ENCODE peak calls at places on chromosomes 7 and 10, in five cellular contexts. One of them, this sample, is unnamed.

GRCh38 chr7:50953820-50954219 is 171.1 kb upstream of the GRB10 start:
- DNase-seq in thoracic aorta: no peak
- DNase-seq in PC-3: peak
- DNase-seq in spleen: no peak
- DNase-seq in fibroblast of lung: peak
- DNase-seq in this sample: no peak

GRCh38 chr7:3995187-3995586 is 686.9 kb upstream of the FOXK1 start:
- DNase-seq in thoracic aorta: no peak
- DNase-seq in PC-3: no peak
- DNase-seq in spleen: no peak
- DNase-seq in fibroblast of lung: no peak
- DNase-seq in this sample: no peak

GRCh38 chr10:80137031-80137712 is 4.6 kb downstream of the PLAC9 start:
- DNase-seq in thoracic aorta: no peak
- DNase-seq in PC-3: no peak
- DNase-seq in spleen: no peak
- DNase-seq in fibroblast of lung: peak
- DNase-seq in this sample: no peak

GRCh38 chr7:74051629-74052410 is 23.8 kb downstream of the ELN start:
- DNase-seq in thoracic aorta: no peak
- DNase-seq in PC-3: peak
- DNase-seq in spleen: peak
- DNase-seq in fibroblast of lung: peak
- DNase-seq in this sample: peak

GRCh38 chr7:139635521-139636240 is 112.2 kb downstream of the CLEC2L start:
- DNase-seq in thoracic aorta: no peak
- DNase-seq in PC-3: no peak
- DNase-seq in spleen: no peak
- DNase-seq in fibroblast of lung: no peak
- DNase-seq in this sample: no peak

GRCh38 chr10:35348609-35349388 is 12.5 kb downstream of the CCNY start:
- DNase-seq in thoracic aorta: no peak
- DNase-seq in PC-3: no peak
- DNase-seq in spleen: no peak
- DNase-seq in fibroblast of lung: no peak
- DNase-seq in this sample: no peak

GRCh38 chr7:37665352-37666022 is 18.1 kb upstream of the GPR141 start:
- DNase-seq in thoracic aorta: no peak
- DNase-seq in PC-3: no peak
- DNase-seq in spleen: no peak
- DNase-seq in fibroblast of lung: no peak
- DNase-seq in this sample: no peak

GRCh38 chr10:34861293-34862004 is 46.4 kb upstream of the PARD3 start:
- DNase-seq in thoracic aorta: no peak
- DNase-seq in PC-3: peak
- DNase-seq in spleen: no peak
- DNase-seq in fibroblast of lung: peak
- DNase-seq in this sample: no peak

GRCh38 chr7:96219382-96220130 is 102.3 kb downstream of the SLC25A13 start:
- DNase-seq in thoracic aorta: no peak
- DNase-seq in PC-3: peak
- DNase-seq in spleen: no peak
- DNase-seq in fibroblast of lung: peak
- DNase-seq in this sample: no peak

GRCh38 chr10:48981310-48981907 is 41.8 kb upstream of the LRRC18 start:
- DNase-seq in thoracic aorta: no peak
- DNase-seq in PC-3: peak
- DNase-seq in spleen: peak
- DNase-seq in fibroblast of lung: peak
- DNase-seq in this sample: peak

GRCh38 chr7:29606287-29606721 is 42.7 kb downstream of the PRR15 start:
- DNase-seq in thoracic aorta: no peak
- DNase-seq in PC-3: peak
- DNase-seq in spleen: no peak
- DNase-seq in fibroblast of lung: peak
- DNase-seq in this sample: no peak

GRCh38 chr10:51300617-51301350 is 226.5 kb downstream of the PRKG1 start:
- DNase-seq in thoracic aorta: no peak
- DNase-seq in PC-3: no peak
- DNase-seq in spleen: no peak
- DNase-seq in fibroblast of lung: no peak
- DNase-seq in this sample: no peak

GRCh38 chr7:377069-378040 is 87.4 kb downstream of the FOXL3 start:
- DNase-seq in thoracic aorta: no peak
- DNase-seq in PC-3: no peak
- DNase-seq in spleen: peak
- DNase-seq in fibroblast of lung: no peak
- DNase-seq in this sample: peak

GRCh38 chr7:81036041-81036440 is 117.2 kb upstream of the SEMA3C start:
- DNase-seq in thoracic aorta: no peak
- DNase-seq in PC-3: no peak
- DNase-seq in spleen: no peak
- DNase-seq in fibroblast of lung: no peak
- DNase-seq in this sample: no peak

GRCh38 chr10:89242840-89243586 is 8.6 kb downstream of the LIPA start:
- DNase-seq in thoracic aorta: no peak
- DNase-seq in PC-3: no peak
- DNase-seq in spleen: no peak
- DNase-seq in fibroblast of lung: no peak
- DNase-seq in this sample: no peak

GRCh38 chr10:89242340-89242680 is 9.3 kb downstream of the LIPA start:
- DNase-seq in thoracic aorta: no peak
- DNase-seq in PC-3: no peak
- DNase-seq in spleen: no peak
- DNase-seq in fibroblast of lung: no peak
- DNase-seq in this sample: no peak

GRCh38 chr10:89241491-89242339 is 9.9 kb downstream of the LIPA start:
- DNase-seq in thoracic aorta: no peak
- DNase-seq in PC-3: no peak
- DNase-seq in spleen: no peak
- DNase-seq in fibroblast of lung: peak
- DNase-seq in this sample: no peak

GRCh38 chr10:89249066-89249465 is 2.5 kb downstream of the LIPA start:
- DNase-seq in thoracic aorta: no peak
- DNase-seq in PC-3: no peak
- DNase-seq in spleen: no peak
- DNase-seq in fibroblast of lung: no peak
- DNase-seq in this sample: no peak

DNA sequence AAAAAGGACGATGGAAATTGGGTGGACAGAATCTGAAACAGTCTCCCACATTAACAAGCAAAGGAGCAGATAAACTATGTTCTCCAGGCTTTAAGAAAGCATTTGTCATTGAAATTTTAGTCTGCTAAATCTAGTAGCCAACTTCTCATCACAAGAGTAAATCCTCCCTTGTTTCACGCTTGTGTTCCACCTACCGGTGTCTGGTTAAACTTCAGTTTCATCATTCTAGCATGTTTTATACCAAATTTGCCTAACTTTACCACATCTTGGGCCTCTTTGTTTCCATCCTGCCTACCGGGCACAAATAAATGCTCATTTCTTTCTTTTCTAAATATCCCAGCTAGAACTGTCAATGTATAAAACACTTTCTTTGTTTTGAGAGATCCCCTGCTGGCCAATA is 5.8 kb downstream of the LIPA start:
- DNase-seq in thoracic aorta: no peak
- DNase-seq in PC-3: no peak
- DNase-seq in spleen: no peak
- DNase-seq in fibroblast of lung: no peak
- DNase-seq in this sample: no peak
- TF ChIP-seq CTCF in thoracic aorta: no peak
- TF ChIP-seq CTCF in PC-3: no peak
- TF ChIP-seq CTCF in spleen: no peak
- TF ChIP-seq CTCF in fibroblast of lung: no peak
- TF ChIP-seq CTCF in this sample: no peak

GRCh38 chr7:55124989-55125875 is 106.4 kb downstream of the EGFR start:
- DNase-seq in thoracic aorta: no peak
- DNase-seq in PC-3: no peak
- DNase-seq in spleen: no peak
- DNase-seq in fibroblast of lung: peak
- DNase-seq in this sample: no peak
- H3K27ac ChIP-seq in thoracic aorta: no peak
- H3K27ac ChIP-seq in PC-3: no peak
- H3K27ac ChIP-seq in spleen: no peak
- H3K27ac ChIP-seq in fibroblast of lung: peak
- H3K27ac ChIP-seq in this sample: no peak

DNA sequence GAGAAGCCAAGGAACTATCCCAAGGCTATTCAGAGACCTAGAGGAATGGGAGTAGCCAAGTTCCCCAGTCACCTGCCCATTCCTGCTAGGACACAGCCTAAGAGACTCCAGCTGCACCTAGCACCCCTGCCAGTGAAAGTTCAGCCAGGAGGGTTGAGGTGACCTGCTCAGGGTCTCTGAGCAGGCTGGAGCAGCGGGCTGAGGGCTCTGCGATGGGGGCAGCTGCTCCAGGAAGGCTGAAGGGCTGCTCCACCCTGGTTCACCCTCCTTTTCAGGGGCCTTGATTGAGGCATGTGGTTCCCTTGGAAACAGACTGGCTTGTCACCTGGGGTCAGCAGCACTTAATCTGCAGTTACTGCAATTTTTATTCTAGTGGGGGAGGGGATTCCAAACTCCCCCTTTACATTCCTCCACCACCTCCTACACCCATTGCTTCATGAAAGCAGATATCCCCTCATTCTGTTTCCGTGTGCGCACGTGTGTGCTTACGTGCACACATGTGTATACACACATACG is 85.3 kb upstream of the UNC5B start:
- DNase-seq in thoracic aorta: no peak
- DNase-seq in PC-3: no peak
- DNase-seq in spleen: no peak
- DNase-seq in fibroblast of lung: no peak
- DNase-seq in this sample: no peak
- H3K4me3 ChIP-seq in thoracic aorta: no peak
- H3K4me3 ChIP-seq in PC-3: no peak
- H3K4me3 ChIP-seq in spleen: no peak
- H3K4me3 ChIP-seq in fibroblast of lung: no peak
- H3K4me3 ChIP-seq in this sample: no peak

GRCh38 chr7:107980171-107980570 is 22.8 kb downstream of the LAMB1 start:
- DNase-seq in thoracic aorta: no peak
- DNase-seq in PC-3: no peak
- DNase-seq in spleen: no peak
- DNase-seq in fibroblast of lung: no peak
- DNase-seq in this sample: no peak

GRCh38 chr7:107982463-107982862 is 20.5 kb downstream of the LAMB1 start:
- DNase-seq in thoracic aorta: no peak
- DNase-seq in PC-3: no peak
- DNase-seq in spleen: no peak
- DNase-seq in fibroblast of lung: no peak
- DNase-seq in this sample: no peak

GRCh38 chr7:107981466-107981865 is 21.5 kb downstream of the LAMB1 start:
- DNase-seq in thoracic aorta: no peak
- DNase-seq in PC-3: no peak
- DNase-seq in spleen: no peak
- DNase-seq in fibroblast of lung: no peak
- DNase-seq in this sample: no peak

GRCh38 chr7:107980671-107981190 is 22.2 kb downstream of the LAMB1 start:
- DNase-seq in thoracic aorta: no peak
- DNase-seq in PC-3: no peak
- DNase-seq in spleen: no peak
- DNase-seq in fibroblast of lung: no peak
- DNase-seq in this sample: no peak

GRCh38 chr7:107982918-107983389 is 20.0 kb downstream of the LAMB1 start:
- DNase-seq in thoracic aorta: no peak
- DNase-seq in PC-3: peak
- DNase-seq in spleen: no peak
- DNase-seq in fibroblast of lung: peak
- DNase-seq in this sample: no peak
- TF ChIP-seq CTCF in thoracic aorta: peak
- TF ChIP-seq CTCF in PC-3: peak
- TF ChIP-seq CTCF in spleen: no peak
- TF ChIP-seq CTCF in fibroblast of lung: peak
- TF ChIP-seq CTCF in this sample: no peak

GRCh38 chr10:119237722-119238436 is 30.5 kb downstream of the GRK5 start:
- DNase-seq in thoracic aorta: no peak
- DNase-seq in PC-3: no peak
- DNase-seq in spleen: no peak
- DNase-seq in fibroblast of lung: no peak
- DNase-seq in this sample: no peak
- H3K27ac ChIP-seq in thoracic aorta: peak
- H3K27ac ChIP-seq in PC-3: no peak
- H3K27ac ChIP-seq in spleen: peak
- H3K27ac ChIP-seq in fibroblast of lung: peak
- H3K27ac ChIP-seq in this sample: no peak

GRCh38 chr10:110457851-110458582 is 39.7 kb upstream of the DUSP5 start:
- DNase-seq in thoracic aorta: no peak
- DNase-seq in PC-3: no peak
- DNase-seq in spleen: peak
- DNase-seq in fibroblast of lung: no peak
- DNase-seq in this sample: no peak

GRCh38 chr10:110458583-110458920 is 39.2 kb upstream of the DUSP5 start:
- DNase-seq in thoracic aorta: no peak
- DNase-seq in PC-3: no peak
- DNase-seq in spleen: peak
- DNase-seq in fibroblast of lung: no peak
- DNase-seq in this sample: no peak

GRCh38 chr10:110461088-110461487 is 36.6 kb upstream of the DUSP5 start:
- DNase-seq in thoracic aorta: no peak
- DNase-seq in PC-3: no peak
- DNase-seq in spleen: peak
- DNase-seq in fibroblast of lung: no peak
- DNase-seq in this sample: no peak

GRCh38 chr10:110460111-110460809 is 37.4 kb upstream of the DUSP5 start:
- DNase-seq in thoracic aorta: no peak
- DNase-seq in PC-3: peak
- DNase-seq in spleen: peak
- DNase-seq in fibroblast of lung: no peak
- DNase-seq in this sample: peak

DNA sequence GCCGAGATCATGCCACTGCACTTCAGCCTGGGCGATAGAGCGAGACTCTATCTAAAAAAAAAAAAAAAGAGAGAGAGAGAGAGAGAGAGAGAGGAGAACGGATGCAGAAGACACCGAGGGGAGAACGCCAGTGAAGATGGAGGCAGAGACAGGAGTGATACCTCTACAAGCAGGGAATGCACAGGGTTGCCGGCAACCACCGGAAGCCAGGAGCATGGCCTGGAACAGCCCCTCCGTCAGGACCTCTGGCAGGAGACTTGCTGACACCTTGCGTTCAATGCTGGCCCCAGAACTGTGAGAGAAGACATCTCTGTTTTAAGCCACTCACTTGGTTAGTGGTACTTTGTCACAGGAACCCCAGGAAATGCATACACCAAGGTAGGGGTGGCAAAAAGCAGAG is 38.1 kb upstream of the DUSP5 start:
- DNase-seq in thoracic aorta: no peak
- DNase-seq in PC-3: no peak
- DNase-seq in spleen: no peak
- DNase-seq in fibroblast of lung: no peak
- DNase-seq in this sample: no peak
- H3K4me3 ChIP-seq in thoracic aorta: no peak
- H3K4me3 ChIP-seq in PC-3: no peak
- H3K4me3 ChIP-seq in spleen: no peak
- H3K4me3 ChIP-seq in fibroblast of lung: no peak
- H3K4me3 ChIP-seq in this sample: no peak

GRCh38 chr10:95906675-95907453 is 911 bp upstream of the CC2D2B start:
- DNase-seq in thoracic aorta: peak
- DNase-seq in PC-3: peak
- DNase-seq in spleen: peak
- DNase-seq in fibroblast of lung: peak
- DNase-seq in this sample: peak
- TF ChIP-seq CTCF in thoracic aorta: no peak
- TF ChIP-seq CTCF in PC-3: peak
- TF ChIP-seq CTCF in spleen: no peak
- TF ChIP-seq CTCF in fibroblast of lung: peak
- TF ChIP-seq CTCF in this sample: no peak

GRCh38 chr7:100604078-100604975 is 2.2 kb downstream of the PCOLCE start:
- DNase-seq in thoracic aorta: no peak
- DNase-seq in PC-3: peak
- DNase-seq in spleen: peak
- DNase-seq in fibroblast of lung: peak
- DNase-seq in this sample: peak
- H3K27ac ChIP-seq in thoracic aorta: peak
- H3K27ac ChIP-seq in PC-3: no peak
- H3K27ac ChIP-seq in spleen: peak
- H3K27ac ChIP-seq in fibroblast of lung: peak
- H3K27ac ChIP-seq in this sample: peak